ENCODE peak calls at places on chromosomes 3 and 15, in nine cellular contexts. P is amniotic epithelial cell; R is ELR; S is stromal cell of bone marrow; N is activated naive CD4-positive, alpha-beta T cell; Z is T-helper 9 cell; F is HTR-8/SVneo; Q is sigmoid colon; J is EL. U is an unnamed sample.

GRCh38 chr3:143222505-143222904 is 102.9 kb downstream of the CHST2 start:
- DNase-seq in P (peak; percentile 47), R (no peak), S (no peak), N (no peak), Z (no peak), F (no peak), Q (no peak), J (no peak), U (no peak)

GRCh38 chr15:42035362-42035761 is 14.5 kb upstream of the PLA2G4E start:
- DNase-seq in P (peak; percentile 15), R (peak; percentile 62), S (no peak), N (no peak), Z (no peak), F (peak; percentile 44), Q (no peak), J (peak; percentile 56), U (no peak)

GRCh38 chr3:112377418-112378071 is 44.6 kb downstream of the CD200 start:
- DNase-seq in P (peak; percentile 85), R (no peak), S (no peak), N (no peak), Z (no peak), F (no peak), Q (no peak), J (no peak), U (no peak)

GRCh38 chr3:158742861-158743260 is 10.6 kb upstream of the RARRES1 start:
- DNase-seq in P (no peak), R (peak; percentile 13), S (no peak), N (no peak), Z (no peak), F (no peak), Q (no peak), J (peak; percentile 38), U (no peak)

GRCh38 chr3:197874653-197875052 is 75.3 kb upstream of the RPL35A start:
- DNase-seq in P (no peak), R (no peak), S (no peak), N (no peak), Z (no peak), F (no peak), Q (no peak), J (no peak), U (no peak)

GRCh38 chr3:157113832-157114505 is 46.0 kb downstream of the CCNL1 start:
- DNase-seq in P (no peak), R (peak; percentile 41), S (no peak), N (no peak), Z (no peak), F (no peak), Q (no peak), J (no peak), U (no peak)

GRCh38 chr3:125143982-125144652 is 68.4 kb downstream of the SLC12A8 start:
- DNase-seq in P (peak; percentile 60), R (no peak), S (no peak), N (no peak), Z (no peak), F (no peak), Q (peak; percentile 62), J (peak; percentile 50), U (no peak)

GRCh38 chr15:91049378-91050127 is 27.2 kb upstream of the VPS33B start:
- DNase-seq in P (peak; percentile 63), R (peak; percentile 66), S (peak; percentile 46), N (peak; percentile 19), Z (peak; percentile 25), F (peak; percentile 54), Q (peak; percentile 73), J (peak; percentile 68), U (peak; percentile 60)

GRCh38 chr3:126291537-126291936 is 65.7 kb downstream of the KLF15 start:
- DNase-seq in P (no peak), R (no peak), S (no peak), N (no peak), Z (no peak), F (no peak), Q (no peak), J (no peak), U (no peak)

GRCh38 chr15:90320062-90320884 is 31.8 kb upstream of the ZNF774 start:
- DNase-seq in P (peak; percentile 81), R (peak; percentile 91), S (peak; percentile 86), N (peak; percentile 41), Z (peak; percentile 49), F (peak; percentile 89), Q (peak; percentile 93), J (peak; percentile 91), U (peak; percentile 87)

GRCh38 chr15:43928152-43928551 is 101.3 kb downstream of the WDR76 start:
- DNase-seq in P (no peak), R (no peak), S (no peak), N (no peak), Z (no peak), F (no peak), Q (no peak), J (no peak), U (no peak)

GRCh38 chr3:42541079-42541478 is 38.6 kb downstream of the VIPR1 start:
- DNase-seq in P (no peak), R (no peak), S (no peak), N (no peak), Z (no peak), F (no peak), Q (peak; percentile 36), J (no peak), U (no peak)

GRCh38 chr15:99632521-99632920 is 66.7 kb downstream of the MEF2A start:
- DNase-seq in P (no peak), R (no peak), S (no peak), N (no peak), Z (no peak), F (no peak), Q (no peak), J (no peak), U (no peak)

GRCh38 chr3:27626596-27627118 is 95.5 kb downstream of the EOMES start:
- DNase-seq in P (no peak), R (no peak), S (no peak), N (no peak), Z (no peak), F (no peak), Q (no peak), J (no peak), U (no peak)

GRCh38 chr3:60323651-60324050 is 927.6 kb downstream of the FHIT start:
- DNase-seq in P (no peak), R (no peak), S (no peak), N (no peak), Z (no peak), F (no peak), Q (no peak), J (no peak), U (no peak)

U was measured in hippocampal formation.